ENCODE peak calls at places on chromosomes 2 and 18, in eight cellular contexts. J is upper lobe of right lung, G is NB4, U is cardiac fibroblast, E is IMR-90, F is adrenal gland, V is AG04450, A is epithelial cell of esophagus. H is an unnamed sample.

GRCh38 chr2:38159621-38160020 is 83.7 kb upstream of the CYP1B1 start:
- DNase-seq in J (no peak), A (no peak), F (no peak), G (no peak), V (no peak), U (no peak), E (no peak), H (no peak)

GRCh38 chr2:38554973-38555595 is 47.6 kb downstream of the HNRNPLL start:
- DNase-seq in A (peak), E (peak), V (no peak), U (peak), J (no peak), F (no peak), G (peak), H (no peak)

GRCh38 chr2:237909075-237909695 is 49.8 kb downstream of the RAMP1 start:
- DNase-seq in U (no peak), A (no peak), J (no peak), F (no peak), E (no peak), G (no peak), V (no peak), H (no peak)

GRCh38 chr2:132923787-132924186 is 253.8 kb upstream of the LYPD1 start:
- DNase-seq in G (no peak), U (peak), E (peak), V (peak), F (no peak), A (no peak), J (no peak), H (no peak)

GRCh38 chr18:10269226-10269625 is 185.2 kb upstream of the APCDD1 start:
- DNase-seq in J (no peak), V (no peak), F (no peak), E (no peak), U (no peak), A (no peak), G (no peak), H (no peak)

GRCh38 chr2:232721882-232722281 is 24.8 kb downstream of the GIGYF2 start:
- DNase-seq in G (peak), V (no peak), F (no peak), U (no peak), J (no peak), A (no peak), E (no peak), H (no peak)

GRCh38 chr2:136894007-136894634 is 128.8 kb downstream of the THSD7B start:
- DNase-seq in A (no peak), V (no peak), J (no peak), E (no peak), G (no peak), U (no peak), F (no peak), H (no peak)

GRCh38 chr2:146324954-146325353 is 1519.9 kb upstream of the ACVR2A start:
- DNase-seq in E (peak), A (peak), J (no peak), G (no peak), U (peak), F (no peak), V (peak), H (no peak)

GRCh38 chr18:36814994-36815393 is 13.8 kb downstream of the TPGS2 start:
- DNase-seq in A (no peak), U (no peak), V (no peak), G (no peak), J (no peak), F (no peak), E (no peak), H (no peak)

GRCh38 chr2:149579972-149580882 is 7.3 kb downstream of the MMADHC start:
- DNase-seq in U (peak), A (peak), F (no peak), E (peak), G (no peak), J (no peak), V (no peak), H (no peak)

GRCh38 chr2:148900350-148900749 is 25.3 kb downstream of the KIF5C start:
- DNase-seq in V (no peak), A (no peak), J (no peak), E (no peak), G (no peak), F (no peak), U (no peak), H (no peak)

GRCh38 chr18:35362531-35362930 is 14.6 kb downstream of the ZNF396 start:
- DNase-seq in J (no peak), F (no peak), A (no peak), E (no peak), U (no peak), V (no peak), G (no peak), H (no peak)

GRCh38 chr2:101026923-101027469 is 24.9 kb downstream of the RPL31 start:
- DNase-seq in J (no peak), A (no peak), G (no peak), U (no peak), E (no peak), V (no peak), F (no peak), H (no peak)
- TF ChIP-seq CTCF in J (no peak), A (no peak), G (no peak), U (no peak), E (no peak), V (no peak), F (no peak), H (no peak)

GRCh38 chr2:135637456-135638087 is 104.1 kb upstream of the UBXN4 start:
- DNase-seq in G (no peak), E (no peak), V (no peak), A (no peak), F (no peak), U (no peak), J (no peak), H (no peak)

GRCh38 chr2:135636982-135637381 is 104.7 kb upstream of the UBXN4 start:
- DNase-seq in V (no peak), G (no peak), A (no peak), E (no peak), F (no peak), J (no peak), U (no peak), H (no peak)

GRCh38 chr2:135638825-135639224 is 102.8 kb upstream of the UBXN4 start:
- DNase-seq in V (no peak), E (no peak), U (no peak), G (no peak), F (no peak), J (no peak), A (no peak), H (no peak)

GRCh38 chr2:135641156-135642068 is 100.2 kb upstream of the UBXN4 start:
- DNase-seq in V (no peak), E (no peak), A (no peak), G (no peak), F (no peak), J (no peak), U (no peak), H (no peak)
- TF ChIP-seq CTCF in V (no peak), E (no peak), A (no peak), G (no peak), F (no peak), J (no peak), U (no peak), H (no peak)

DNA sequence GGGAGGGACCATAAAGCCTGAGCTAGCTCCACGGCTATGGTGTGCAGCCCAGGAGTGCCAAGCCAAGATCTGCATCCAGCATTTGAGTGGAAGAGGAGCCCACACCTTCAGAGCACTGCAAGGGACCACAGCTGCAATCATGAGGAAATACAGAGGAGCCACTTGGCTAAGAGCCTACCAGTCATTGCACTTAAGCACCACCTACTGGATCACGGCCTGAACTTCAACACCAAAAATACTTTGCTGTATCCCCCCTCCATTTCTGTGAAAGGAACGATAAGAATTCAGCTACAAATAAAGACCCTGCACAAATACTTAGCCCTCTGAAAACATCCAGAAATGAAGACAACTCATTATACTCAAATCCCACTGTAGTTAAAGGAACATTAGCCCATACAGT is 545.3 kb downstream of the TSN start:
- DNase-seq in A (no peak), E (peak), J (no peak), F (no peak), V (no peak), U (peak), G (peak), H (no peak)
- TF ChIP-seq CTCF in A (no peak), E (no peak), J (no peak), F (no peak), V (no peak), U (peak), G (peak), H (no peak)

GRCh38 chr2:113799375-113799774 is 42.9 kb upstream of the SLC35F5 start:
- DNase-seq in J (no peak), F (no peak), V (no peak), U (no peak), A (no peak), E (no peak), G (peak), H (no peak)
- TF ChIP-seq CTCF in J (no peak), F (no peak), V (peak), U (no peak), A (no peak), E (no peak), G (no peak), H (no peak)

H was measured in D721Med.